ENCODE peak calls at places on chromosomes 3 and 15, in five cellular contexts. One of them, this sample, is unnamed.

GRCh38 chr3:131075632-131076328 is 49.1 kb downstream of the NEK11 start:
- DNase-seq in sigmoid colon: no peak
- DNase-seq in esophagus squamous epithelium: no peak
- DNase-seq in NB4: no peak
- DNase-seq in heart left ventricle: no peak
- DNase-seq in this sample: no peak

GRCh38 chr3:193586526-193586925 is 6.5 kb upstream of the OPA1 start:
- DNase-seq in sigmoid colon: no peak
- DNase-seq in esophagus squamous epithelium: no peak
- DNase-seq in NB4: no peak
- DNase-seq in heart left ventricle: no peak
- DNase-seq in this sample: no peak

GRCh38 chr3:143973352-143974021 is 1.9 kb downstream of the DIPK2A start:
- DNase-seq in sigmoid colon: no peak
- DNase-seq in esophagus squamous epithelium: no peak
- DNase-seq in NB4: peak
- DNase-seq in heart left ventricle: no peak
- DNase-seq in this sample: no peak

GRCh38 chr3:4981688-4982494 is 2.7 kb downstream of the BHLHE40 start:
- DNase-seq in sigmoid colon: no peak
- DNase-seq in esophagus squamous epithelium: no peak
- DNase-seq in NB4: peak
- DNase-seq in heart left ventricle: no peak
- DNase-seq in this sample: no peak

GRCh38 chr15:64856429-64857145 is 14.9 kb downstream of the PLEKHO2 start:
- DNase-seq in sigmoid colon: peak
- DNase-seq in esophagus squamous epithelium: no peak
- DNase-seq in NB4: no peak
- DNase-seq in heart left ventricle: peak
- DNase-seq in this sample: no peak

GRCh38 chr3:52831500-52832301 is 1.2 kb upstream of the ITIH4 start:
- DNase-seq in sigmoid colon: peak
- DNase-seq in esophagus squamous epithelium: no peak
- DNase-seq in NB4: peak
- DNase-seq in heart left ventricle: peak
- DNase-seq in this sample: peak

GRCh38 chr3:129793947-129794318 is 99.6 kb downstream of the TMCC1 start:
- DNase-seq in sigmoid colon: no peak
- DNase-seq in esophagus squamous epithelium: no peak
- DNase-seq in NB4: peak
- DNase-seq in heart left ventricle: no peak
- DNase-seq in this sample: no peak

GRCh38 chr3:62007036-62007435 is 366.3 kb downstream of the FEZF2 start:
- DNase-seq in sigmoid colon: no peak
- DNase-seq in esophagus squamous epithelium: no peak
- DNase-seq in NB4: no peak
- DNase-seq in heart left ventricle: no peak
- DNase-seq in this sample: no peak

GRCh38 chr3:183202004-183202722 is 39.6 kb upstream of the LAMP3 start:
- DNase-seq in sigmoid colon: no peak
- DNase-seq in esophagus squamous epithelium: no peak
- DNase-seq in NB4: no peak
- DNase-seq in heart left ventricle: no peak
- DNase-seq in this sample: peak

GRCh38 chr3:144756704-144757440 is 785.2 kb downstream of the DIPK2A start:
- DNase-seq in sigmoid colon: no peak
- DNase-seq in esophagus squamous epithelium: no peak
- DNase-seq in NB4: no peak
- DNase-seq in heart left ventricle: peak
- DNase-seq in this sample: peak

GRCh38 chr3:27090265-27091041 is 278.7 kb downstream of the NEK10 start:
- DNase-seq in sigmoid colon: no peak
- DNase-seq in esophagus squamous epithelium: no peak
- DNase-seq in NB4: no peak
- DNase-seq in heart left ventricle: no peak
- DNase-seq in this sample: no peak

GRCh38 chr3:100106094-100106493 is 8.2 kb downstream of the FILIP1L start:
- DNase-seq in sigmoid colon: no peak
- DNase-seq in esophagus squamous epithelium: no peak
- DNase-seq in NB4: no peak
- DNase-seq in heart left ventricle: no peak
- DNase-seq in this sample: no peak

GRCh38 chr3:100105536-100105935 is 8.8 kb downstream of the FILIP1L start:
- DNase-seq in sigmoid colon: no peak
- DNase-seq in esophagus squamous epithelium: no peak
- DNase-seq in NB4: peak
- DNase-seq in heart left ventricle: no peak
- DNase-seq in this sample: no peak

GRCh38 chr3:100104442-100104798 is 9.9 kb downstream of the FILIP1L start:
- DNase-seq in sigmoid colon: no peak
- DNase-seq in esophagus squamous epithelium: no peak
- DNase-seq in NB4: no peak
- DNase-seq in heart left ventricle: no peak
- DNase-seq in this sample: no peak

GRCh38 chr3:100103558-100104441 is 10.5 kb downstream of the FILIP1L start:
- DNase-seq in sigmoid colon: no peak
- DNase-seq in esophagus squamous epithelium: no peak
- DNase-seq in NB4: peak
- DNase-seq in heart left ventricle: no peak
- DNase-seq in this sample: no peak

GRCh38 chr3:100104817-100105413 is 9.4 kb downstream of the FILIP1L start:
- DNase-seq in sigmoid colon: no peak
- DNase-seq in esophagus squamous epithelium: no peak
- DNase-seq in NB4: no peak
- DNase-seq in heart left ventricle: no peak
- DNase-seq in this sample: no peak
- H3K4me3 ChIP-seq in sigmoid colon: no peak
- H3K4me3 ChIP-seq in esophagus squamous epithelium: no peak
- H3K4me3 ChIP-seq in NB4: no peak
- H3K4me3 ChIP-seq in heart left ventricle: no peak
- H3K4me3 ChIP-seq in this sample: no peak

GRCh38 chr15:39587291-39587909 is 6.5 kb downstream of the THBS1 start:
- DNase-seq in sigmoid colon: no peak
- DNase-seq in esophagus squamous epithelium: no peak
- DNase-seq in NB4: no peak
- DNase-seq in heart left ventricle: no peak
- DNase-seq in this sample: no peak
- TF ChIP-seq POLR2A in sigmoid colon: no peak
- TF ChIP-seq POLR2A in esophagus squamous epithelium: no peak
- TF ChIP-seq POLR2A in NB4: no peak
- TF ChIP-seq POLR2A in heart left ventricle: no peak
- TF ChIP-seq POLR2A in this sample: no peak

GRCh38 chr3:13335503-13335902 is 84.6 kb downstream of the NUP210 start:
- DNase-seq in sigmoid colon: no peak
- DNase-seq in esophagus squamous epithelium: no peak
- DNase-seq in NB4: no peak
- DNase-seq in heart left ventricle: no peak
- DNase-seq in this sample: no peak

GRCh38 chr3:13332158-13332557 is 88.0 kb downstream of the NUP210 start:
- DNase-seq in sigmoid colon: no peak
- DNase-seq in esophagus squamous epithelium: peak
- DNase-seq in NB4: no peak
- DNase-seq in heart left ventricle: no peak
- DNase-seq in this sample: no peak

GRCh38 chr3:13335062-13335461 is 85.1 kb downstream of the NUP210 start:
- DNase-seq in sigmoid colon: no peak
- DNase-seq in esophagus squamous epithelium: no peak
- DNase-seq in NB4: no peak
- DNase-seq in heart left ventricle: no peak
- DNase-seq in this sample: no peak

GRCh38 chr3:13332740-13333139 is 87.4 kb downstream of the NUP210 start:
- DNase-seq in sigmoid colon: no peak
- DNase-seq in esophagus squamous epithelium: no peak
- DNase-seq in NB4: no peak
- DNase-seq in heart left ventricle: no peak
- DNase-seq in this sample: no peak

GRCh38 chr3:13333236-13333897 is 86.8 kb downstream of the NUP210 start:
- DNase-seq in sigmoid colon: no peak
- DNase-seq in esophagus squamous epithelium: no peak
- DNase-seq in NB4: no peak
- DNase-seq in heart left ventricle: no peak
- DNase-seq in this sample: no peak
- H3K4me3 ChIP-seq in sigmoid colon: no peak
- H3K4me3 ChIP-seq in esophagus squamous epithelium: no peak
- H3K4me3 ChIP-seq in NB4: no peak
- H3K4me3 ChIP-seq in heart left ventricle: no peak
- H3K4me3 ChIP-seq in this sample: no peak

GRCh38 chr3:72962317-72962716 is 34.3 kb upstream of the PPP4R2 start:
- DNase-seq in sigmoid colon: no peak
- DNase-seq in esophagus squamous epithelium: no peak
- DNase-seq in NB4: no peak
- DNase-seq in heart left ventricle: no peak
- DNase-seq in this sample: no peak

GRCh38 chr3:72964633-72965032 is 32.0 kb upstream of the PPP4R2 start:
- DNase-seq in sigmoid colon: no peak
- DNase-seq in esophagus squamous epithelium: no peak
- DNase-seq in NB4: no peak
- DNase-seq in heart left ventricle: no peak
- DNase-seq in this sample: no peak

GRCh38 chr3:72959336-72959735 is 37.3 kb upstream of the PPP4R2 start:
- DNase-seq in sigmoid colon: no peak
- DNase-seq in esophagus squamous epithelium: no peak
- DNase-seq in NB4: no peak
- DNase-seq in heart left ventricle: no peak
- DNase-seq in this sample: no peak

GRCh38 chr3:72960812-72961518 is 35.6 kb upstream of the PPP4R2 start:
- DNase-seq in sigmoid colon: no peak
- DNase-seq in esophagus squamous epithelium: no peak
- DNase-seq in NB4: no peak
- DNase-seq in heart left ventricle: no peak
- DNase-seq in this sample: no peak

DNA sequence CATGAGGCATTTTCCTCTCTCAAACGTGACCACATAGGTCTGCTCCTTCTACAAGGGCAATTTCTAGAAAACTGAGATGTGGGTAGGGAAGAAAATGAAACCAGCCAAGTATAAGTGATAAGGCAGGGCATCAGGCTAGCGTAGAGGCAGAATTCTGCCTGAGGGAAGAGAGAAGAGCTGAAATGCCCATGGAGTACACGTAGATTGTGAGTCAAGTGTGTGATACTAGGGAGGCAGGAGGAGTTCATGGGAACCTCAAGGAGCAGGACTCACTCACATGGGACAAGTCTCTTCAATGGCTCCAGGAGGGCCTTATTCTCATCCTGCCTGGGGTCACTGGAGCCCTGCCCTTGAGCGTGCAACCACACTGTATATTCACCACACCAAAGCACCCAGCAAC is 34.8 kb upstream of the PPP4R2 start:
- DNase-seq in sigmoid colon: no peak
- DNase-seq in esophagus squamous epithelium: no peak
- DNase-seq in NB4: no peak
- DNase-seq in heart left ventricle: no peak
- DNase-seq in this sample: no peak
- TF ChIP-seq POLR2A in sigmoid colon: no peak
- TF ChIP-seq POLR2A in esophagus squamous epithelium: no peak
- TF ChIP-seq POLR2A in NB4: no peak
- TF ChIP-seq POLR2A in heart left ventricle: no peak
- TF ChIP-seq POLR2A in this sample: no peak

DNA sequence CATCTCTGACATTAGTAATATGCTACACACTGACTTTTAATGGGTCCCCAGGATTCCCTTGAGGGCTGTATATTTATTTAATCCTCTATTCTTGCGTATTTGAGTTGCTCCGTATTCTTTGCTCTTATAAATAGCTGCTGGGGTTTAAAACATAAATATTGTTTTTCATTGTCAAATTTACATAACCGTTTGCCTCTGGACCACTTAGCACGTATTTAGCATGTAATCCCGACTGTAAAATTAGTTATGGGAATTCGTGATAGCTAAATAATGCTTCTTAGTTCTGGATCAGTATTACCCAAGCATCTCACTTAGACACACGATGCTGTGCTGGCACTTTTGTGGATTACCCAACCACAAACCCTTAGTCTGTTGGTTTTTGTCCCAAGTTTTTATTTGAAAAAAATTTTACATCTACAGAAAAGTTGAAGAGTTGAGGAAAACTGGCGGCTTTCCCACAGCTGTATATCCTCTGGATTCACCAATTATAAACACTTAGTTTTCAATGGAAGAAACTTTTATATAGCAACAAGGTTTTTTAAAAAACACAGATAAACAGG is 296.8 kb upstream of the TPM1 start:
- DNase-seq in sigmoid colon: no peak
- DNase-seq in esophagus squamous epithelium: no peak
- DNase-seq in NB4: no peak
- DNase-seq in heart left ventricle: no peak
- DNase-seq in this sample: no peak
- H3K4me3 ChIP-seq in sigmoid colon: no peak
- H3K4me3 ChIP-seq in esophagus squamous epithelium: no peak
- H3K4me3 ChIP-seq in NB4: no peak
- H3K4me3 ChIP-seq in heart left ventricle: no peak
- H3K4me3 ChIP-seq in this sample: no peak

GRCh38 chr3:79979990-79980389 is 212.2 kb upstream of the ROBO1 start:
- DNase-seq in sigmoid colon: no peak
- DNase-seq in esophagus squamous epithelium: no peak
- DNase-seq in NB4: no peak
- DNase-seq in heart left ventricle: no peak
- DNase-seq in this sample: no peak
- TF ChIP-seq POLR2A in sigmoid colon: no peak
- TF ChIP-seq POLR2A in esophagus squamous epithelium: no peak
- TF ChIP-seq POLR2A in NB4: no peak
- TF ChIP-seq POLR2A in heart left ventricle: no peak
- TF ChIP-seq POLR2A in this sample: no peak

GRCh38 chr15:66504563-66505429 is at the start of the genes RPL4 and ZWILCH:
- DNase-seq in sigmoid colon: peak
- DNase-seq in esophagus squamous epithelium: peak
- DNase-seq in NB4: peak
- DNase-seq in heart left ventricle: peak
- DNase-seq in this sample: peak

GRCh38 chr15:66505818-66506217 is 692 bp downstream of the ZWILCH start:
- DNase-seq in sigmoid colon: no peak
- DNase-seq in esophagus squamous epithelium: no peak
- DNase-seq in NB4: no peak
- DNase-seq in heart left ventricle: no peak
- DNase-seq in this sample: no peak

GRCh38 chr15:66505430-66505811 is 295 bp downstream of the ZWILCH start:
- DNase-seq in sigmoid colon: no peak
- DNase-seq in esophagus squamous epithelium: no peak
- DNase-seq in NB4: no peak
- DNase-seq in heart left ventricle: no peak
- DNase-seq in this sample: no peak

GRCh38 chr15:66503780-66504562 is 684 bp downstream of the RPL4 start:
- DNase-seq in sigmoid colon: no peak
- DNase-seq in esophagus squamous epithelium: no peak
- DNase-seq in NB4: no peak
- DNase-seq in heart left ventricle: no peak
- DNase-seq in this sample: no peak

GRCh38 chr15:66502491-66502890 is 2.2 kb downstream of the RPL4 start:
- DNase-seq in sigmoid colon: no peak
- DNase-seq in esophagus squamous epithelium: no peak
- DNase-seq in NB4: no peak
- DNase-seq in heart left ventricle: no peak
- DNase-seq in this sample: no peak
- H3K4me3 ChIP-seq in sigmoid colon: no peak
- H3K4me3 ChIP-seq in esophagus squamous epithelium: peak
- H3K4me3 ChIP-seq in NB4: peak
- H3K4me3 ChIP-seq in heart left ventricle: no peak
- H3K4me3 ChIP-seq in this sample: no peak

This sample was measured in upper lobe of left lung.